ENCODE peak calls at places on chromosomes 13 and 19, in seven cellular contexts. K is astrocyte of the cerebellum; R is NCI-H446 treated with DMSO at 0.1 percent for 48 hours; L is T-helper 9 cell; U is fibroblast of mammary gland; A is stimulated activated CD4-positive, alpha-beta T cell treated with anti-CD3 and anti-CD28 coated beads, TNF-alpha, amount 100 ng/mL, for 48 hours; I is stimulated activated CD8-positive, alpha-beta memory T cell treated with anti-CD3 and anti-CD28 coated beads, Interleukin-7, amount 100 ng/mL, for 1 hour. H is an unnamed sample.

GRCh38 chr19:15124572-15125231 is 17.5 kb downstream of the SYDE1 start:
- DNase-seq in R (no peak), L (no peak), A (no peak), I (no peak), K (no peak), U (no peak), H (no peak)

GRCh38 chr13:52024481-52024880 is at the start of gene UTP14C:
- DNase-seq in L (no peak), R (no peak), U (no peak), I (no peak), K (no peak), A (no peak), H (no peak)

GRCh38 chr19:31220540-31220939 is 128.7 kb downstream of the TSHZ3 start:
- DNase-seq in L (no peak), A (no peak), R (no peak), I (no peak), K (no peak), U (peak; percentile 33), H (no peak)

GRCh38 chr19:29806098-29806866 is 5.5 kb upstream of the CCNE1 start:
- DNase-seq in K (no peak), I (no peak), A (no peak), R (peak; percentile 18), U (peak; percentile 82), L (no peak), H (no peak)

GRCh38 chr19:42233106-42233505 is 9.3 kb downstream of the GSK3A start:
- DNase-seq in R (no peak), A (no peak), U (no peak), I (no peak), K (no peak), L (no peak), H (no peak)

GRCh38 chr19:51240866-51241265 is 10.0 kb upstream of the SIGLECL1 start:
- DNase-seq in I (no peak), L (no peak), K (no peak), R (no peak), A (no peak), U (no peak), H (no peak)

GRCh38 chr19:54727562-54727961 is 3.3 kb downstream of the KIR3DL3 start:
- DNase-seq in I (no peak), R (no peak), A (no peak), K (no peak), U (no peak), L (no peak), H (no peak)

GRCh38 chr19:13026478-13026999 is 31.3 kb downstream of the NFIX start:
- DNase-seq in A (no peak), U (peak; percentile 63), I (no peak), K (no peak), R (no peak), L (no peak), H (no peak)

GRCh38 chr19:17871878-17872250 is at the start of gene SLC5A5:
- DNase-seq in I (no peak), A (no peak), U (no peak), R (no peak), K (no peak), L (no peak), H (no peak)

GRCh38 chr19:34733266-34733825 is 697 bp upstream of the ZNF181 start:
- DNase-seq in K (no peak), R (peak; percentile 62), L (no peak), U (no peak), A (no peak), I (no peak), H (no peak)